ENCODE peak calls at places on chromosomes 6 and 20, in six cellular contexts. Y is K562, S is SK-N-SH, F is HepG2, W is HCT116, J is H1. R is an unnamed sample.

GRCh38 chr6:35318200-35318844 is 20.7 kb downstream of the DEF6 start:
- DNase-seq in Y (peak), S (peak), F (peak), W (no peak), J (peak), R (peak)

GRCh38 chr6:125839471-125839870 is 48.7 kb downstream of the NCOA7 start:
- DNase-seq in Y (no peak), S (no peak), F (no peak), W (no peak), J (no peak), R (no peak)

GRCh38 chr6:30554962-30555361 is 1.3 kb downstream of the GNL1 start:
- DNase-seq in Y (no peak), S (no peak), F (no peak), W (no peak), J (no peak), R (no peak)

GRCh38 chr6:97205936-97206335 is 77.1 kb downstream of the MMS22L start:
- DNase-seq in Y (no peak), S (no peak), F (no peak), W (no peak), J (no peak), R (no peak)

GRCh38 chr6:130848945-130849344 is 21.7 kb downstream of the SMLR1 start:
- DNase-seq in Y (peak), S (no peak), F (no peak), W (no peak), J (no peak), R (no peak)

GRCh38 chr6:92196320-92196719 is 1223.0 kb downstream of the EPHA7 start:
- DNase-seq in Y (no peak), S (peak), F (no peak), W (no peak), J (no peak), R (no peak)

GRCh38 chr20:63381781-63382431 is 20.8 kb upstream of the CHRNA4 start:
- DNase-seq in Y (peak), S (peak), F (no peak), W (no peak), J (peak), R (no peak)

GRCh38 chr6:25659633-25660368 is 7.8 kb downstream of the SCGN start:
- DNase-seq in Y (no peak), S (no peak), F (no peak), W (no peak), J (no peak), R (no peak)

GRCh38 chr6:139270249-139270648 is 21.5 kb downstream of the TXLNB start:
- DNase-seq in Y (no peak), S (no peak), F (no peak), W (no peak), J (no peak), R (no peak)

GRCh38 chr6:24802271-24803059 is 3.7 kb upstream of the ARMH2 start:
- DNase-seq in Y (no peak), S (no peak), F (peak), W (no peak), J (no peak), R (no peak)

GRCh38 chr20:49853640-49854039 is 41.0 kb downstream of the SLC9A8 start:
- DNase-seq in Y (no peak), S (peak), F (no peak), W (no peak), J (no peak), R (no peak)

GRCh38 chr20:19077370-19078220 is 134.8 kb upstream of the SLC24A3 start:
- DNase-seq in Y (no peak), S (no peak), F (no peak), W (no peak), J (peak), R (peak)

GRCh38 chr6:155341130-155341828 is 27.0 kb upstream of the TFB1M start:
- DNase-seq in Y (no peak), S (no peak), F (peak), W (no peak), J (no peak), R (no peak)

GRCh38 chr20:47781631-47782030 is 3.6 kb downstream of the SULF2 start:
- DNase-seq in Y (no peak), S (peak), F (no peak), W (no peak), J (no peak), R (no peak)

GRCh38 chr6:83198486-83199172 is 5.5 kb downstream of the RWDD2A start:
- DNase-seq in Y (no peak), S (no peak), F (no peak), W (no peak), J (no peak), R (no peak)

GRCh38 chr6:56510984-56511531 is 131.6 kb downstream of the DST start:
- DNase-seq in Y (peak), S (no peak), F (peak), W (no peak), J (no peak), R (no peak)

GRCh38 chr6:17429381-17430061 is 36.1 kb downstream of the CAP2 start:
- DNase-seq in Y (no peak), S (no peak), F (no peak), W (no peak), J (no peak), R (no peak)

GRCh38 chr6:137882225-137882961 is 15.3 kb downstream of the TNFAIP3 start:
- DNase-seq in Y (no peak), S (no peak), F (no peak), W (no peak), J (no peak), R (no peak)

GRCh38 chr20:44437497-44437896 is 38.2 kb upstream of the TTPAL start:
- DNase-seq in Y (no peak), S (no peak), F (no peak), W (no peak), J (no peak), R (no peak)

GRCh38 chr20:45987108-45987780 is 15.2 kb upstream of the ZNF335 start:
- DNase-seq in Y (peak), S (peak), F (peak), W (peak), J (peak), R (peak)

GRCh38 chr6:63745784-63746183 is 110.2 kb downstream of the PHF3 start:
- DNase-seq in Y (no peak), S (no peak), F (no peak), W (no peak), J (no peak), R (no peak)

GRCh38 chr6:35678021-35678654 is 10.6 kb downstream of the FKBP5 start:
- DNase-seq in Y (no peak), S (no peak), F (no peak), W (no peak), J (no peak), R (no peak)

GRCh38 chr6:30769088-30769852 is 24.9 kb upstream of the IER3 start:
- DNase-seq in Y (peak), S (peak), F (peak), W (peak), J (no peak), R (no peak)

GRCh38 chr6:11143394-11144371 is 32.2 kb upstream of the ERVFRD-1 start:
- DNase-seq in Y (peak), S (no peak), F (peak), W (peak), J (no peak), R (peak)

GRCh38 chr6:14542670-14543366 is 425.2 kb downstream of the CD83 start:
- DNase-seq in Y (no peak), S (no peak), F (no peak), W (peak), J (no peak), R (no peak)

GRCh38 chr6:43149260-43149659 is 21.8 kb upstream of the SRF start:
- DNase-seq in Y (no peak), S (no peak), F (no peak), W (no peak), J (no peak), R (no peak)

GRCh38 chr6:40957616-40958492 is 81.2 kb downstream of the UNC5CL start:
- DNase-seq in Y (no peak), S (no peak), F (peak), W (peak), J (no peak), R (no peak)

GRCh38 chr6:57064809-57065208 is 18.3 kb downstream of the KIAA1586 start:
- DNase-seq in Y (no peak), S (no peak), F (no peak), W (no peak), J (no peak), R (no peak)

GRCh38 chr20:63441777-63442493 is 30.5 kb downstream of the KCNQ2 start:
- DNase-seq in Y (peak), S (peak), F (peak), W (peak), J (peak), R (peak)

GRCh38 chr20:42308980-42309524 is 690.9 kb upstream of the CHD6 start:
- DNase-seq in Y (no peak), S (no peak), F (no peak), W (no peak), J (no peak), R (no peak)

GRCh38 chr6:3088853-3089445 is 20.7 kb downstream of the RIPK1 start:
- DNase-seq in Y (no peak), S (no peak), F (no peak), W (no peak), J (no peak), R (no peak)

GRCh38 chr6:122569372-122569771 is 40.8 kb upstream of the PKIB start:
- DNase-seq in Y (no peak), S (no peak), F (no peak), W (no peak), J (no peak), R (no peak)

GRCh38 chr6:41548098-41548840 is 2.1 kb downstream of the FOXP4 start:
- DNase-seq in Y (no peak), S (no peak), F (no peak), W (no peak), J (no peak), R (no peak)

GRCh38 chr6:34771727-34772126 is 14.4 kb downstream of the SNRPC start:
- DNase-seq in Y (no peak), S (no peak), F (no peak), W (no peak), J (no peak), R (no peak)

GRCh38 chr6:167295495-167296292 is 4.6 kb downstream of the UNC93A start:
- DNase-seq in Y (no peak), S (no peak), F (no peak), W (no peak), J (no peak), R (no peak)

GRCh38 chr6:63649269-63649668 is 13.7 kb downstream of the PHF3 start:
- DNase-seq in Y (no peak), S (no peak), F (no peak), W (no peak), J (no peak), R (no peak)

GRCh38 chr20:50304501-50304856 is 113.8 kb downstream of the CEBPB start:
- DNase-seq in Y (no peak), S (peak), F (no peak), W (no peak), J (no peak), R (no peak)

GRCh38 chr20:34586488-34587163 is 28.1 kb downstream of the MAP1LC3A start:
- DNase-seq in Y (no peak), S (no peak), F (peak), W (no peak), J (no peak), R (no peak)

DNA sequence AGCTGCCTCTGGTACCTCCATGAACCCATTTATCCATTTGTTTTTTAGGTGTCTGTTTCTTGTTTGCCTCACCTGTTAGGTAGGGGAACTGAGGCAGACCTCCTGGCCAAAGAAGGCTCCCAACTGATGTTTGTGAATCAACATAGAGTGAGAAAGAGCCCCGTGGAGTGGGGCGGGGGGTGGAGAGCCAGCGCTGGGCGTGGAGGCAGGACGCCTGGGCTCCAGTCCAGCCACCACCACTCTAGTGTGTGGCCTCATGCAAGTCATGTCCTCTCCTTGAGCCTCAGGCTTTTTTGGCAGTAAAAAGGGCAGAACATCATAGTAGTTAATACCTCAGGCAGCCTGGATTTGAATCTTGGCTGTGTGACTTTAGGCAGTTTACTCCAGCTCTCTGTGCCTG is 42.2 kb upstream of the SCRT2 start:
- DNase-seq in Y (no peak), S (no peak), F (no peak), W (no peak), J (no peak), R (peak)
- TF ChIP-seq JUND in Y (no peak), S (no peak), F (no peak), W (no peak), J (no peak), R (no peak)

GRCh38 chr6:36823421-36824096 is 15.7 kb downstream of the CPNE5 start:
- DNase-seq in Y (no peak), S (no peak), F (no peak), W (no peak), J (no peak), R (no peak)
- TF ChIP-seq JUND in Y (no peak), S (no peak), F (no peak), W (no peak), J (no peak), R (no peak)

DNA sequence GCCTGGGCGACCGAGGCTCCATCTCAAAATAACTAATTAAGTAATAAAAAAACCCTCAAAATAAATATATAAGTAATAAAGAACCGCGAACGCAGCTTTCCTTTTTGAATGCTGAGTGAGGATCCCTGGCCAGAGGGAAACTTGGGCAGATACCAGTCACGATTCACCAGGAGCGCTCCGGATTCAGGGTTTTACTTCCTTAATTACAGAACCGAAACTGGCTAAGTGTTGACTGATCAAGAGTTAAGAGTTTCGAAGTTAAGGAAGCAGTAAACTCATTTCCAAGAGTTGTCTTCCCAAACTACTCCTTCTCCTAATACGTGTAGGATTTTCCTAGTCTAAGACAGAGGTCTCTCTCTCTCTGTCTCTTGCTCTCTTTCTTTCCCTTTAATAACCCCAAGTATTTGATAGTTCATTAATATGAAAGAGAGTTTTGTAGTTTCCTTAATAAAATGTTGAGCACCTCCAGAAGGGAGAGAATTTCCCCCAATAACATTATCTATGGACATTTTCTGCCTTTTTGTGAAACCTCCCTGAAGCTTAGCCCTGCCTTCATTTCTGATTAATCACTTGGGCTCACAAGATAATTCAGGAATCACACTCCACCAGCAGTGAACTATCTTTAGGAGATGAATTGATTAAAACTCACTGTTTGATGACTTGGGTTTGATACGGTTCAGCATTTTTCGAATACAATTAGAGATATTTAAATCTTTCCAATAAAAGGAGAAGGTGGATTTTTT is 61.5 kb upstream of the ZNF217 start:
- DNase-seq in Y (no peak), S (no peak), F (no peak), W (no peak), J (no peak), R (peak)
- TF ChIP-seq JUND in Y (no peak), S (no peak), F (no peak), W (no peak), J (no peak), R (peak)

GRCh38 chr6:101294051-101294638 is 99.4 kb upstream of the GRIK2 start:
- DNase-seq in Y (no peak), S (no peak), F (no peak), W (no peak), J (no peak), R (no peak)

GRCh38 chr6:101294676-101295075 is 98.8 kb upstream of the GRIK2 start:
- DNase-seq in Y (no peak), S (no peak), F (no peak), W (no peak), J (no peak), R (no peak)

GRCh38 chr6:101290346-101290745 is 103.2 kb upstream of the GRIK2 start:
- DNase-seq in Y (no peak), S (no peak), F (no peak), W (no peak), J (no peak), R (no peak)

DNA sequence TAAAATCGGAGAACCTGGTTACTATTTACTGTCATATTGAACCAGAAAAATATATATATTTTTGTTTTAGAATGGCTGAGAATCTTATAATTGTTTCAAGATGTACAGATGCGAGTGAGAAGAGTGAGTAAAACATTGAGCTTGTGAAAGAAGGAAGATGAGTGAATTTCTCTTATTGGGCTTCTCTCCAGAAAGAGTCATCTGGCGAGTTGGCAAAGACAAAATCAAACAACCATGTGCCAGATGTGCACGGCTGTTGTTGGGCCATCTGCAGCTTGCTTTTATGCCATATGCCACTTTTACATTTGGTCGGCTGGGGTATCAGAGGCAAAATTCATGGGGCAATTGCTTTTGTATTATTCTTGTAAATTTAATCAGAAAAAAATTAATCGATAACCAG is 97.3 kb upstream of the GRIK2 start:
- DNase-seq in Y (no peak), S (peak), F (no peak), W (no peak), J (no peak), R (no peak)
- TF ChIP-seq JUND in Y (no peak), S (no peak), F (no peak), W (no peak), J (no peak), R (no peak)

R was measured in T47D.